ENCODE peak calls at places on chromosomes 4 and X, in eight cellular contexts. M is sigmoid colon, P is breast epithelium, J is HCT116, F is upper lobe of left lung, A is Panc1, X is prostate gland, R is H1. T is an unnamed sample.

GRCh38 chrX:129099206-129099605 is 424.1 kb downstream of the SMARCA1 start:
- DNase-seq in M (no peak), P (no peak), J (no peak), F (no peak), A (no peak), X (no peak), R (no peak), T (no peak)

GRCh38 chrX:46918434-46918833 is 6.2 kb downstream of the JADE3 start:
- DNase-seq in M (no peak), P (no peak), J (no peak), F (no peak), A (no peak), X (peak), R (no peak), T (no peak)

GRCh38 chr4:81491943-81492342 is 20.2 kb upstream of the RASGEF1B start:
- DNase-seq in M (no peak), P (no peak), J (no peak), F (no peak), A (no peak), X (no peak), R (no peak), T (no peak)

GRCh38 chr4:20311863-20312262 is 60.2 kb downstream of the SLIT2 start:
- DNase-seq in M (no peak), P (no peak), J (no peak), F (no peak), A (no peak), X (no peak), R (no peak), T (no peak)

GRCh38 chr4:185068837-185069236 is 50.5 kb downstream of the HELT start:
- DNase-seq in M (no peak), P (no peak), J (peak), F (no peak), A (no peak), X (no peak), R (no peak), T (no peak)

GRCh38 chr4:168812806-168813205 is 197.2 kb downstream of the CBR4 start:
- DNase-seq in M (no peak), P (no peak), J (no peak), F (no peak), A (no peak), X (no peak), R (no peak), T (no peak)

GRCh38 chr4:150619032-150619431 is 37.1 kb downstream of the MAB21L2 start:
- DNase-seq in M (no peak), P (no peak), J (no peak), F (no peak), A (no peak), X (no peak), R (no peak), T (no peak)

GRCh38 chrX:150258463-150259430 is 104.4 kb upstream of the MAMLD1 start:
- DNase-seq in M (no peak), P (no peak), J (no peak), F (no peak), A (no peak), X (no peak), R (no peak), T (no peak)

GRCh38 chr4:48777739-48778138 is 2.3 kb downstream of the FRYL start:
- DNase-seq in M (no peak), P (no peak), J (no peak), F (no peak), A (no peak), X (no peak), R (no peak), T (no peak)

GRCh38 chr4:7978489-7978888 is 38.8 kb upstream of the AFAP1 start:
- DNase-seq in M (no peak), P (peak), J (peak), F (no peak), A (no peak), X (no peak), R (no peak), T (no peak)

GRCh38 chr4:28250646-28251045 is 1390.0 kb downstream of the STIM2 start:
- DNase-seq in M (no peak), P (no peak), J (no peak), F (no peak), A (no peak), X (no peak), R (no peak), T (no peak)

GRCh38 chr4:109174224-109174953 is 128.1 kb downstream of the COL25A1 start:
- DNase-seq in M (no peak), P (no peak), J (no peak), F (no peak), A (no peak), X (no peak), R (no peak), T (no peak)

GRCh38 chr4:40333921-40334352 is 1.2 kb upstream of the CHRNA9 start:
- DNase-seq in M (no peak), P (no peak), J (peak), F (no peak), A (no peak), X (no peak), R (no peak), T (no peak)

GRCh38 chr4:69070590-69070989 is 25.7 kb upstream of the UGT2B7 start:
- DNase-seq in M (no peak), P (no peak), J (no peak), F (no peak), A (no peak), X (no peak), R (no peak), T (no peak)

GRCh38 chr4:169133932-169134331 is 123.9 kb upstream of the CBR4 start:
- DNase-seq in M (no peak), P (peak), J (no peak), F (no peak), A (no peak), X (peak), R (no peak), T (no peak)

GRCh38 chrX:37986893-37987292 is 19.5 kb upstream of the SYTL5 start:
- DNase-seq in M (no peak), P (no peak), J (no peak), F (no peak), A (no peak), X (no peak), R (no peak), T (no peak)

GRCh38 chr4:56990109-56990508 is 11.4 kb downstream of the POLR2B start:
- DNase-seq in M (no peak), P (no peak), J (no peak), F (no peak), A (no peak), X (no peak), R (no peak), T (no peak)

GRCh38 chrX:40172169-40172979 is 74.6 kb upstream of the BCOR start:
- DNase-seq in M (peak), P (no peak), J (no peak), F (peak), A (no peak), X (peak), R (peak), T (peak)

GRCh38 chr4:57462843-57463242 is 352.7 kb upstream of the IGFBP7 start:
- DNase-seq in M (no peak), P (no peak), J (no peak), F (no peak), A (no peak), X (no peak), R (no peak), T (no peak)

GRCh38 chr4:40656221-40656863 is 26.7 kb upstream of the RBM47 start:
- DNase-seq in M (no peak), P (no peak), J (no peak), F (no peak), A (no peak), X (no peak), R (no peak), T (no peak)

GRCh38 chr4:25144870-25145481 is 15.3 kb downstream of the SEPSECS start:
- DNase-seq in M (no peak), P (no peak), J (peak), F (no peak), A (no peak), X (no peak), R (no peak), T (no peak)
- TF ChIP-seq CTCF in M (peak), P (peak), J (peak), F (no peak), A (peak), X (peak), R (no peak), T (peak)

GRCh38 chr4:47483722-47484121 is 1.4 kb upstream of the ATP10D start:
- DNase-seq in M (no peak), P (no peak), J (no peak), F (no peak), A (no peak), X (no peak), R (no peak), T (no peak)

GRCh38 chr4:47484169-47484568 is 906 bp upstream of the ATP10D start:
- DNase-seq in M (no peak), P (no peak), J (no peak), F (no peak), A (no peak), X (no peak), R (no peak), T (no peak)

GRCh38 chr4:47486306-47486705 is 1.2 kb downstream of the ATP10D start:
- DNase-seq in M (no peak), P (no peak), J (no peak), F (no peak), A (no peak), X (no peak), R (no peak), T (no peak)

GRCh38 chr4:47482326-47482725 is 2.7 kb upstream of the ATP10D start:
- DNase-seq in M (no peak), P (no peak), J (no peak), F (no peak), A (no peak), X (no peak), R (no peak), T (no peak)

DNA sequence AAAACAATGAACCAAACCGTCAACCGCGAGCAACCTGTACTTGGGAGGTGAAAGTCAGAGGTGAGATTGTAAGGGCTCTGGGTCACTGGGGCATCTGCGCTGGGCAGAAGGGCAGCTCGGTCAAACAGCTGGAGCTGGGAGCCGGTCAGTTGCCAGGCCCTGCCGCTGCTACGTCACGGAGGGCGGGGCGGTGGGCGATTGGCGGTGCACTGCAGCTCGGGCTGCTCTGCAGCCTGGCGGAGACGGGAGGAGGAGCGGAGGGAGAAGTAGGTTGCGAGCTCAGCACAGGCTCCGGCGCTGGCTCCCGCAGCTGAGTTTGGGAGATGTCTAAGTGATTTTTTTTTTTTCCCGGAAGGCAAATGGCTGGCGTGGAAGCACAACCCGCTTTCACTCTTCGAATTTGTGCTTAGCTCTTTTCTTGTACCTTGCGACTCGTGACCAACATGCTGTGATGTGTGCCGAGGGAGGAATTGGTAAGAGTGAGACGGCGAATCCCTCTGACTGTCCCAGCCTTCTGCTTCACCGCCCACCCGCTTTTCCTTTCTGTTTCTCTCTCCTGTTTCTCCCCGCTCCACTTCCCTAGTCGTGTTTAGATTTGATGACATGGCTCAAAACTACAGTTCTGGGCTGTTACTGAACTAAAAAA is at the start of gene ATP10D:
- DNase-seq in M (peak), P (peak), J (peak), F (peak), A (peak), X (peak), R (peak), T (peak)
- TF ChIP-seq POLR2AphosphoS5 in M (peak), P (peak), J (peak), F (peak), A (peak), X (peak), R (peak), T (no peak)

DNA sequence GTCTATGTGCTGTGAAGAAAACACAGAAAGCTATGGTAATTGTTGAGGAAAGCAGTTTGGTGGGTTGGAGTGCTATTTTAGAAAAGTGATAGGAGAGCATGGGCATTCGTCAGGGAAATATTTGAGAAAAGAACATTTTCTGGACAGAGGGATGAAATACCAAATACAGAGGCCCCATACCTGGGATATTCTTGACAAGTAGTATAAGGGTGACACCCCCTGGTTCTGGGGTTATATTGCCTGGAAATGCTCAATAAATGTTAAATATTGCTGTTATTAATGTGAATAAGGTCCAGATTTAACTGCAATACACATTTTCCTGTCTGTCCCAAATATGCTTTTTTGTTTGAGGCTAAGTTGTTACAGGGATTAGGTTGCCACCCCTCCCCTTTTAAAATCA is 42.9 kb downstream of the WWC2 start:
- DNase-seq in M (no peak), P (no peak), J (no peak), F (no peak), A (no peak), X (no peak), R (no peak), T (no peak)
- TF ChIP-seq CTCF in M (no peak), P (no peak), J (no peak), F (no peak), A (no peak), X (no peak), R (no peak), T (no peak)

DNA sequence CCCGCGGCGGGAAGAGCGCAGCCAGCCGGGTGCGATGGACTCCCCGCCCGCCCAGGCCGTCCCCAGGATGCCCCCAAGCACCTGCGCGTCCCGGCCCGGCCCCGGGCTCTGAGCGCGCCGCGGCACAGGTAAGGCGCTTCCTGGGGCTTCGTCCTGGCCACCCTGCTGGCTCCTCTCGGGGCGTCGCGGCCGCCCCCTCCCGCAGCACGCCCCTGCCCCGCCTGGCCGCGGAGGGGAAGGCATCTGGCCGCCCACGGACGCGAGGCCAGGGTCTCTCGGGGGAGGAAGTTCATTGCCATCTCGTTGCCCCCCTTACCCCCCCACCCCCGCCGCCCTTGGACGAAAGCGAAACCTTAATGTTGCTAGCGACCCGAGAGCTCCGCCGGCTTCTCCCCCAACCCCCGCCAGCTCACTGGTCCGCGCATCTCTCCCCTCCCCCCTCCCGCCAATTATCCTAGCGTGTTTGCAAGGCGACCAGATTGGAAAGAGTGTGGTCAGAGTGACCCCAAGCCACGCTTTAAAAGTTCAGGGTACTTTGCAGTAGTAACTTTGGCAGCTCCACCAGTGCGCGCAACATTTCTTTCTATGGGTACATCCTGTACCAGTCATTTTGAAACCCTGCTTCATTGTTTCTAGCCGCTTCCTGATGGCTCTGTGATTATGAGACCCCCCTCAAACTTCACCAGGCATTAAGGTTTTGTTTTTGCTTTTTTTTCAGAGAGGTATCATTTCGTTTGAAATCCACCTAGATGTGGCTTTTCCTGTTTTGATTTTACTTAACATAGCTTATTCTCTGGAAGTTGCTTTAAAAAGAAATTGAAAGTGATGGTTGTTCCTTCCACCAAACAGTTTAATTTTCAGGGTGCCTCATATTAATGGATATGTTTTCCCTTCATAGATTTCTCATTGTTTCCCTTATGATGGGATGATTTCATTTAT is 606 bp downstream of the TBC1D1 start:
- DNase-seq in M (peak), P (no peak), J (no peak), F (no peak), A (no peak), X (peak), R (peak), T (no peak)
- TF ChIP-seq POLR2AphosphoS5 in M (peak), P (no peak), J (no peak), F (no peak), A (no peak), X (peak), R (no peak), T (no peak)

GRCh38 chrX:117120700-117121099 is 657.9 kb upstream of the CT83 start:
- DNase-seq in M (no peak), P (no peak), J (no peak), F (no peak), A (no peak), X (no peak), R (no peak), T (no peak)
- TF ChIP-seq CTCF in M (no peak), P (no peak), J (no peak), F (no peak), A (no peak), X (no peak), R (no peak), T (no peak)

GRCh38 chrX:135520553-135521404 is at the start of gene INTS6L:
- DNase-seq in M (peak), P (peak), J (peak), F (peak), A (peak), X (peak), R (peak), T (peak)

GRCh38 chrX:135521405-135522131 is 1.1 kb downstream of the INTS6L start:
- DNase-seq in M (peak), P (peak), J (peak), F (peak), A (peak), X (peak), R (peak), T (peak)

GRCh38 chrX:135520022-135520552 is 373 bp upstream of the INTS6L start:
- DNase-seq in M (no peak), P (no peak), J (no peak), F (no peak), A (no peak), X (no peak), R (no peak), T (no peak)

GRCh38 chrX:135522132-135522530 is 1.7 kb downstream of the INTS6L start:
- DNase-seq in M (no peak), P (no peak), J (no peak), F (no peak), A (no peak), X (no peak), R (no peak), T (no peak)

DNA sequence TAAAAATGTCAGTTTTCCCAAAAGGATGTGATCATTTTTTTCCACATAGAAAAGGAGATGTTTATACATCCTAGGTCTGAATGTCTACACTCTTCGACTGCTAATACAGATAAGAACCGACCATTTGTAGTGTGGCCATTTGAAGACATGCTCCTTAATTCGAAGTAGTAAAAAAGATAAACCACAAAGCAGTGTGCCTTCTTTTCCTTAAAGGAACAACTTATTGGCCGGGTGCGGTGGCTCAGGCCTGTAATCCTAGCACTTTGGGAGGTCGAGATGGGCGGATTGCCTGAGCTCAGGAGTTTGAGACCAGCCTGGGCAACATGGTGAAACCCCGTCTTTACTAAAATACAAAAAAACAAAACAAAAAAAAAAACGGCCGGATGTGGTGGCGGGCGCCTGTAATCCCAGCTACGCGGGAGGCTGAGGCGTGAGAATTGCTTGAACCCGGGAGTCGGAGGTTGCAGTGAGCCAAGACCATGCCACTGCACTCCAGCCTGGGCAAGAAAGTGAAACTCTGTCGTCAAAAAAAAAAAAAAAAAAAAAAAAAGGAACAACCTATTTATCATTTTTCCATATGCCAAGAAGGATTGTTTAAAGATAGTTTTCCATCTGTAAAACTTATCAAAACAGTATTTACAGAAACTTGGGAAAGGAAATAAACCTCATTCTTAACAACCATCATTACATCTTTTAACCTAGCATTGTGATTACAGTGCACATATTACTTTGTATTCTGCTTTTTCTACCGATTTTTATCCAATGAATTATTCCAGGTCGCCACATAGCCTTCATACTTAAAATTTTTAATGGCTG is 2.6 kb downstream of the INTS6L start:
- DNase-seq in M (no peak), P (no peak), J (no peak), F (peak), A (no peak), X (no peak), R (no peak), T (no peak)
- TF ChIP-seq POLR2AphosphoS5 in M (no peak), P (no peak), J (no peak), F (no peak), A (no peak), X (no peak), R (no peak), T (no peak)

GRCh38 chrX:10326578-10326977 is 169.8 kb downstream of the CLCN4 start:
- DNase-seq in M (no peak), P (no peak), J (peak), F (no peak), A (no peak), X (no peak), R (no peak), T (no peak)
- TF ChIP-seq CTCF in M (no peak), P (no peak), J (peak), F (no peak), A (peak), X (no peak), R (no peak), T (no peak)

DNA sequence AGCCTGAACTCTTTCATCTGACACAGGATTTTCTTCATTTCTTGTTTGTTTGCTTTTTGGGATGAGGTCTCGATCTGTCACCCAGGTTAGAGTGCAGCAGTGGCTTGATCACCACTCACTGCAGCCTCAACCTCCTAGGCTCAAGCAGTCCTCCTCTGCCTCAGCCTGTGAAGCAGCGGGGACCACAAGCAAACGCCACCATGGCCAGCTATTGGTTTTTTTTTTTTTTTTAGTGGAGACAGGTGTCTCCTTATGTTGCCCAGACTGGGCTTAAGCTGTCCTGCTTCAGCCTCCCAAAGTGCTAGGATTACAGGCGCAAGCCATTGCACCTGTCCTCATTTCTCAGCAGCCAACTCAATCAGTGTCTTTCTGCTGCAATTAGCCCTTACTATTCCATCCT is 10.3 kb downstream of the SPRY1 start:
- DNase-seq in M (no peak), P (no peak), J (no peak), F (no peak), A (no peak), X (no peak), R (no peak), T (no peak)
- TF ChIP-seq POLR2AphosphoS5 in M (no peak), P (no peak), J (no peak), F (no peak), A (peak), X (no peak), R (no peak), T (no peak)

T was measured in suprapubic skin.